ENCODE peak calls at places on chromosomes 11 and 22, in ten cellular contexts. One of them, this sample, is unnamed.

GRCh38 chr22:38716827-38717226 is 11.1 kb downstream of the GTPBP1 start:
- DNase-seq in HTR-8/SVneo: no peak
- DNase-seq in T47D: no peak
- DNase-seq in NCI-H1092 treated with DMSO at 0.1 percent for 48 hours: no peak
- DNase-seq in KBM-7: no peak
- DNase-seq in lower leg skin: no peak
- DNase-seq in activated CD4-positive, alpha-beta T cell treated with anti-CD3 and anti-CD28 coated beads for 1 hour: no peak
- DNase-seq in hypothalamus: no peak
- DNase-seq in mucosa of gallbladder: no peak
- DNase-seq in activated effector memory CD4-positive, alpha-beta T cell treated with anti-CD3 and anti-CD28 coated beads, Interleukin-2, amount 50 U/mL, for 16 hours: peak
- DNase-seq in this sample: no peak

GRCh38 chr22:19687561-19688300 is 26.6 kb upstream of the SEPTIN5 start:
- DNase-seq in mucosa of gallbladder: no peak
- DNase-seq in KBM-7: no peak
- DNase-seq in NCI-H1092 treated with DMSO at 0.1 percent for 48 hours: no peak
- DNase-seq in activated effector memory CD4-positive, alpha-beta T cell treated with anti-CD3 and anti-CD28 coated beads, Interleukin-2, amount 50 U/mL, for 16 hours: peak
- DNase-seq in T47D: peak
- DNase-seq in activated CD4-positive, alpha-beta T cell treated with anti-CD3 and anti-CD28 coated beads for 1 hour: no peak
- DNase-seq in HTR-8/SVneo: no peak
- DNase-seq in hypothalamus: no peak
- DNase-seq in lower leg skin: no peak
- DNase-seq in this sample: peak

GRCh38 chr11:58561394-58562102 is 14.1 kb downstream of the LPXN start:
- DNase-seq in lower leg skin: no peak
- DNase-seq in activated CD4-positive, alpha-beta T cell treated with anti-CD3 and anti-CD28 coated beads for 1 hour: no peak
- DNase-seq in mucosa of gallbladder: no peak
- DNase-seq in HTR-8/SVneo: no peak
- DNase-seq in hypothalamus: no peak
- DNase-seq in NCI-H1092 treated with DMSO at 0.1 percent for 48 hours: no peak
- DNase-seq in T47D: no peak
- DNase-seq in activated effector memory CD4-positive, alpha-beta T cell treated with anti-CD3 and anti-CD28 coated beads, Interleukin-2, amount 50 U/mL, for 16 hours: no peak
- DNase-seq in KBM-7: no peak
- DNase-seq in this sample: peak

GRCh38 chr22:24550028-24550901 is 4.7 kb downstream of the GUCD1 start:
- DNase-seq in hypothalamus: no peak
- DNase-seq in NCI-H1092 treated with DMSO at 0.1 percent for 48 hours: no peak
- DNase-seq in T47D: no peak
- DNase-seq in activated effector memory CD4-positive, alpha-beta T cell treated with anti-CD3 and anti-CD28 coated beads, Interleukin-2, amount 50 U/mL, for 16 hours: no peak
- DNase-seq in KBM-7: peak
- DNase-seq in activated CD4-positive, alpha-beta T cell treated with anti-CD3 and anti-CD28 coated beads for 1 hour: no peak
- DNase-seq in HTR-8/SVneo: no peak
- DNase-seq in mucosa of gallbladder: peak
- DNase-seq in lower leg skin: no peak
- DNase-seq in this sample: peak

GRCh38 chr22:38923463-38924196 is 33.8 kb upstream of the APOBEC3A start:
- DNase-seq in T47D: peak
- DNase-seq in KBM-7: peak
- DNase-seq in activated CD4-positive, alpha-beta T cell treated with anti-CD3 and anti-CD28 coated beads for 1 hour: no peak
- DNase-seq in hypothalamus: peak
- DNase-seq in lower leg skin: peak
- DNase-seq in HTR-8/SVneo: peak
- DNase-seq in NCI-H1092 treated with DMSO at 0.1 percent for 48 hours: no peak
- DNase-seq in mucosa of gallbladder: peak
- DNase-seq in activated effector memory CD4-positive, alpha-beta T cell treated with anti-CD3 and anti-CD28 coated beads, Interleukin-2, amount 50 U/mL, for 16 hours: no peak
- DNase-seq in this sample: peak

GRCh38 chr11:68542617-68543016 is 82.1 kb downstream of the PPP6R3 start:
- DNase-seq in NCI-H1092 treated with DMSO at 0.1 percent for 48 hours: no peak
- DNase-seq in mucosa of gallbladder: no peak
- DNase-seq in lower leg skin: no peak
- DNase-seq in hypothalamus: no peak
- DNase-seq in activated effector memory CD4-positive, alpha-beta T cell treated with anti-CD3 and anti-CD28 coated beads, Interleukin-2, amount 50 U/mL, for 16 hours: no peak
- DNase-seq in T47D: no peak
- DNase-seq in KBM-7: no peak
- DNase-seq in HTR-8/SVneo: peak
- DNase-seq in activated CD4-positive, alpha-beta T cell treated with anti-CD3 and anti-CD28 coated beads for 1 hour: no peak
- DNase-seq in this sample: no peak

GRCh38 chr11:134785660-134786284 is 373.7 kb upstream of the B3GAT1 start:
- DNase-seq in activated CD4-positive, alpha-beta T cell treated with anti-CD3 and anti-CD28 coated beads for 1 hour: no peak
- DNase-seq in activated effector memory CD4-positive, alpha-beta T cell treated with anti-CD3 and anti-CD28 coated beads, Interleukin-2, amount 50 U/mL, for 16 hours: no peak
- DNase-seq in KBM-7: no peak
- DNase-seq in hypothalamus: no peak
- DNase-seq in NCI-H1092 treated with DMSO at 0.1 percent for 48 hours: no peak
- DNase-seq in T47D: no peak
- DNase-seq in mucosa of gallbladder: no peak
- DNase-seq in lower leg skin: no peak
- DNase-seq in HTR-8/SVneo: no peak
- DNase-seq in this sample: no peak

GRCh38 chr11:36684840-36685800 is 87.1 kb upstream of the RAG2 start:
- DNase-seq in KBM-7: no peak
- DNase-seq in HTR-8/SVneo: no peak
- DNase-seq in lower leg skin: no peak
- DNase-seq in activated CD4-positive, alpha-beta T cell treated with anti-CD3 and anti-CD28 coated beads for 1 hour: no peak
- DNase-seq in mucosa of gallbladder: no peak
- DNase-seq in NCI-H1092 treated with DMSO at 0.1 percent for 48 hours: no peak
- DNase-seq in activated effector memory CD4-positive, alpha-beta T cell treated with anti-CD3 and anti-CD28 coated beads, Interleukin-2, amount 50 U/mL, for 16 hours: peak
- DNase-seq in T47D: no peak
- DNase-seq in hypothalamus: no peak
- DNase-seq in this sample: no peak

GRCh38 chr22:41501209-41501608 is 32.3 kb downstream of the ACO2 start:
- DNase-seq in NCI-H1092 treated with DMSO at 0.1 percent for 48 hours: no peak
- DNase-seq in hypothalamus: no peak
- DNase-seq in lower leg skin: no peak
- DNase-seq in KBM-7: peak
- DNase-seq in activated CD4-positive, alpha-beta T cell treated with anti-CD3 and anti-CD28 coated beads for 1 hour: no peak
- DNase-seq in T47D: peak
- DNase-seq in mucosa of gallbladder: no peak
- DNase-seq in HTR-8/SVneo: no peak
- DNase-seq in activated effector memory CD4-positive, alpha-beta T cell treated with anti-CD3 and anti-CD28 coated beads, Interleukin-2, amount 50 U/mL, for 16 hours: no peak
- DNase-seq in this sample: peak

GRCh38 chr11:100682247-100682969 is 4.7 kb upstream of the ARHGAP42 start:
- DNase-seq in HTR-8/SVneo: peak
- DNase-seq in NCI-H1092 treated with DMSO at 0.1 percent for 48 hours: peak
- DNase-seq in T47D: peak
- DNase-seq in KBM-7: peak
- DNase-seq in lower leg skin: no peak
- DNase-seq in mucosa of gallbladder: no peak
- DNase-seq in activated effector memory CD4-positive, alpha-beta T cell treated with anti-CD3 and anti-CD28 coated beads, Interleukin-2, amount 50 U/mL, for 16 hours: no peak
- DNase-seq in hypothalamus: no peak
- DNase-seq in activated CD4-positive, alpha-beta T cell treated with anti-CD3 and anti-CD28 coated beads for 1 hour: no peak
- DNase-seq in this sample: peak

GRCh38 chr11:103901656-103902055 is 134.8 kb upstream of the DDI1 start:
- DNase-seq in NCI-H1092 treated with DMSO at 0.1 percent for 48 hours: no peak
- DNase-seq in lower leg skin: no peak
- DNase-seq in KBM-7: no peak
- DNase-seq in T47D: no peak
- DNase-seq in mucosa of gallbladder: no peak
- DNase-seq in activated CD4-positive, alpha-beta T cell treated with anti-CD3 and anti-CD28 coated beads for 1 hour: no peak
- DNase-seq in HTR-8/SVneo: no peak
- DNase-seq in hypothalamus: no peak
- DNase-seq in activated effector memory CD4-positive, alpha-beta T cell treated with anti-CD3 and anti-CD28 coated beads, Interleukin-2, amount 50 U/mL, for 16 hours: no peak
- DNase-seq in this sample: no peak

GRCh38 chr11:45569776-45570175 is 95.6 kb downstream of the CHST1 start:
- DNase-seq in lower leg skin: no peak
- DNase-seq in KBM-7: no peak
- DNase-seq in activated effector memory CD4-positive, alpha-beta T cell treated with anti-CD3 and anti-CD28 coated beads, Interleukin-2, amount 50 U/mL, for 16 hours: no peak
- DNase-seq in mucosa of gallbladder: no peak
- DNase-seq in HTR-8/SVneo: no peak
- DNase-seq in NCI-H1092 treated with DMSO at 0.1 percent for 48 hours: no peak
- DNase-seq in activated CD4-positive, alpha-beta T cell treated with anti-CD3 and anti-CD28 coated beads for 1 hour: no peak
- DNase-seq in T47D: no peak
- DNase-seq in hypothalamus: no peak
- DNase-seq in this sample: no peak

GRCh38 chr22:32583921-32584335 is 109.3 kb downstream of the FBXO7 start:
- DNase-seq in lower leg skin: no peak
- DNase-seq in KBM-7: no peak
- DNase-seq in NCI-H1092 treated with DMSO at 0.1 percent for 48 hours: no peak
- DNase-seq in HTR-8/SVneo: no peak
- DNase-seq in activated effector memory CD4-positive, alpha-beta T cell treated with anti-CD3 and anti-CD28 coated beads, Interleukin-2, amount 50 U/mL, for 16 hours: no peak
- DNase-seq in mucosa of gallbladder: peak
- DNase-seq in hypothalamus: no peak
- DNase-seq in activated CD4-positive, alpha-beta T cell treated with anti-CD3 and anti-CD28 coated beads for 1 hour: no peak
- DNase-seq in T47D: peak
- DNase-seq in this sample: peak

GRCh38 chr11:66818231-66818955 is 24.8 kb upstream of the RCE1 start:
- DNase-seq in KBM-7: no peak
- DNase-seq in T47D: no peak
- DNase-seq in activated effector memory CD4-positive, alpha-beta T cell treated with anti-CD3 and anti-CD28 coated beads, Interleukin-2, amount 50 U/mL, for 16 hours: no peak
- DNase-seq in mucosa of gallbladder: no peak
- DNase-seq in lower leg skin: no peak
- DNase-seq in activated CD4-positive, alpha-beta T cell treated with anti-CD3 and anti-CD28 coated beads for 1 hour: no peak
- DNase-seq in hypothalamus: no peak
- DNase-seq in NCI-H1092 treated with DMSO at 0.1 percent for 48 hours: no peak
- DNase-seq in HTR-8/SVneo: no peak
- DNase-seq in this sample: no peak

GRCh38 chr22:29334148-29334547 is 18.7 kb upstream of the RASL10A start:
- DNase-seq in lower leg skin: no peak
- DNase-seq in HTR-8/SVneo: no peak
- DNase-seq in activated effector memory CD4-positive, alpha-beta T cell treated with anti-CD3 and anti-CD28 coated beads, Interleukin-2, amount 50 U/mL, for 16 hours: no peak
- DNase-seq in mucosa of gallbladder: no peak
- DNase-seq in KBM-7: no peak
- DNase-seq in T47D: no peak
- DNase-seq in NCI-H1092 treated with DMSO at 0.1 percent for 48 hours: no peak
- DNase-seq in hypothalamus: no peak
- DNase-seq in activated CD4-positive, alpha-beta T cell treated with anti-CD3 and anti-CD28 coated beads for 1 hour: no peak
- DNase-seq in this sample: no peak

GRCh38 chr22:46107089-46107664 is 43.1 kb upstream of the PPARA start:
- DNase-seq in activated CD4-positive, alpha-beta T cell treated with anti-CD3 and anti-CD28 coated beads for 1 hour: no peak
- DNase-seq in activated effector memory CD4-positive, alpha-beta T cell treated with anti-CD3 and anti-CD28 coated beads, Interleukin-2, amount 50 U/mL, for 16 hours: no peak
- DNase-seq in hypothalamus: peak
- DNase-seq in lower leg skin: no peak
- DNase-seq in KBM-7: no peak
- DNase-seq in mucosa of gallbladder: no peak
- DNase-seq in HTR-8/SVneo: no peak
- DNase-seq in T47D: no peak
- DNase-seq in NCI-H1092 treated with DMSO at 0.1 percent for 48 hours: no peak
- DNase-seq in this sample: peak

GRCh38 chr11:117876049-117876340 is 463 bp downstream of the FXYD6 start:
- DNase-seq in T47D: no peak
- DNase-seq in KBM-7: no peak
- DNase-seq in HTR-8/SVneo: no peak
- DNase-seq in lower leg skin: no peak
- DNase-seq in activated CD4-positive, alpha-beta T cell treated with anti-CD3 and anti-CD28 coated beads for 1 hour: no peak
- DNase-seq in mucosa of gallbladder: no peak
- DNase-seq in hypothalamus: no peak
- DNase-seq in NCI-H1092 treated with DMSO at 0.1 percent for 48 hours: peak
- DNase-seq in activated effector memory CD4-positive, alpha-beta T cell treated with anti-CD3 and anti-CD28 coated beads, Interleukin-2, amount 50 U/mL, for 16 hours: peak
- DNase-seq in this sample: no peak

GRCh38 chr22:47602732-47603131 is 840.3 kb downstream of the TBC1D22A start:
- DNase-seq in activated CD4-positive, alpha-beta T cell treated with anti-CD3 and anti-CD28 coated beads for 1 hour: no peak
- DNase-seq in lower leg skin: no peak
- DNase-seq in HTR-8/SVneo: no peak
- DNase-seq in NCI-H1092 treated with DMSO at 0.1 percent for 48 hours: no peak
- DNase-seq in KBM-7: no peak
- DNase-seq in hypothalamus: no peak
- DNase-seq in mucosa of gallbladder: no peak
- DNase-seq in activated effector memory CD4-positive, alpha-beta T cell treated with anti-CD3 and anti-CD28 coated beads, Interleukin-2, amount 50 U/mL, for 16 hours: no peak
- DNase-seq in T47D: no peak
- DNase-seq in this sample: no peak

GRCh38 chr11:19467904-19468303 is 227.2 kb upstream of the E2F8 start:
- DNase-seq in NCI-H1092 treated with DMSO at 0.1 percent for 48 hours: no peak
- DNase-seq in KBM-7: no peak
- DNase-seq in activated effector memory CD4-positive, alpha-beta T cell treated with anti-CD3 and anti-CD28 coated beads, Interleukin-2, amount 50 U/mL, for 16 hours: no peak
- DNase-seq in lower leg skin: no peak
- DNase-seq in T47D: no peak
- DNase-seq in HTR-8/SVneo: no peak
- DNase-seq in mucosa of gallbladder: no peak
- DNase-seq in activated CD4-positive, alpha-beta T cell treated with anti-CD3 and anti-CD28 coated beads for 1 hour: no peak
- DNase-seq in hypothalamus: no peak
- DNase-seq in this sample: no peak

GRCh38 chr22:37672920-37673453 is 2.4 kb upstream of the LGALS1 start:
- DNase-seq in mucosa of gallbladder: no peak
- DNase-seq in hypothalamus: no peak
- DNase-seq in activated CD4-positive, alpha-beta T cell treated with anti-CD3 and anti-CD28 coated beads for 1 hour: no peak
- DNase-seq in activated effector memory CD4-positive, alpha-beta T cell treated with anti-CD3 and anti-CD28 coated beads, Interleukin-2, amount 50 U/mL, for 16 hours: peak
- DNase-seq in KBM-7: no peak
- DNase-seq in T47D: no peak
- DNase-seq in HTR-8/SVneo: no peak
- DNase-seq in lower leg skin: no peak
- DNase-seq in NCI-H1092 treated with DMSO at 0.1 percent for 48 hours: no peak
- DNase-seq in this sample: no peak

GRCh38 chr22:48937032-48937639 is 890.5 kb downstream of the BRD1 start:
- DNase-seq in activated effector memory CD4-positive, alpha-beta T cell treated with anti-CD3 and anti-CD28 coated beads, Interleukin-2, amount 50 U/mL, for 16 hours: peak
- DNase-seq in KBM-7: no peak
- DNase-seq in activated CD4-positive, alpha-beta T cell treated with anti-CD3 and anti-CD28 coated beads for 1 hour: no peak
- DNase-seq in HTR-8/SVneo: no peak
- DNase-seq in lower leg skin: peak
- DNase-seq in hypothalamus: no peak
- DNase-seq in mucosa of gallbladder: no peak
- DNase-seq in T47D: no peak
- DNase-seq in NCI-H1092 treated with DMSO at 0.1 percent for 48 hours: no peak
- DNase-seq in this sample: no peak

GRCh38 chr11:133841279-133842043 is 3.9 kb downstream of the SPATA19 start:
- DNase-seq in T47D: no peak
- DNase-seq in KBM-7: no peak
- DNase-seq in lower leg skin: peak
- DNase-seq in NCI-H1092 treated with DMSO at 0.1 percent for 48 hours: no peak
- DNase-seq in HTR-8/SVneo: no peak
- DNase-seq in hypothalamus: no peak
- DNase-seq in activated CD4-positive, alpha-beta T cell treated with anti-CD3 and anti-CD28 coated beads for 1 hour: no peak
- DNase-seq in activated effector memory CD4-positive, alpha-beta T cell treated with anti-CD3 and anti-CD28 coated beads, Interleukin-2, amount 50 U/mL, for 16 hours: peak
- DNase-seq in mucosa of gallbladder: no peak
- DNase-seq in this sample: no peak

GRCh38 chr11:87428266-87428665 is 390.5 kb downstream of the TMEM135 start:
- DNase-seq in HTR-8/SVneo: no peak
- DNase-seq in NCI-H1092 treated with DMSO at 0.1 percent for 48 hours: no peak
- DNase-seq in mucosa of gallbladder: no peak
- DNase-seq in activated CD4-positive, alpha-beta T cell treated with anti-CD3 and anti-CD28 coated beads for 1 hour: no peak
- DNase-seq in lower leg skin: no peak
- DNase-seq in T47D: no peak
- DNase-seq in activated effector memory CD4-positive, alpha-beta T cell treated with anti-CD3 and anti-CD28 coated beads, Interleukin-2, amount 50 U/mL, for 16 hours: no peak
- DNase-seq in hypothalamus: no peak
- DNase-seq in KBM-7: no peak
- DNase-seq in this sample: no peak

GRCh38 chr11:76153609-76153949 is 52.7 kb downstream of the WNT11 start:
- DNase-seq in hypothalamus: no peak
- DNase-seq in activated CD4-positive, alpha-beta T cell treated with anti-CD3 and anti-CD28 coated beads for 1 hour: no peak
- DNase-seq in NCI-H1092 treated with DMSO at 0.1 percent for 48 hours: no peak
- DNase-seq in HTR-8/SVneo: no peak
- DNase-seq in lower leg skin: peak
- DNase-seq in activated effector memory CD4-positive, alpha-beta T cell treated with anti-CD3 and anti-CD28 coated beads, Interleukin-2, amount 50 U/mL, for 16 hours: no peak
- DNase-seq in mucosa of gallbladder: no peak
- DNase-seq in KBM-7: no peak
- DNase-seq in T47D: peak
- DNase-seq in this sample: no peak

GRCh38 chr11:73001615-73002014 is 140.5 kb downstream of the FCHSD2 start:
- DNase-seq in mucosa of gallbladder: peak
- DNase-seq in activated CD4-positive, alpha-beta T cell treated with anti-CD3 and anti-CD28 coated beads for 1 hour: no peak
- DNase-seq in lower leg skin: no peak
- DNase-seq in HTR-8/SVneo: no peak
- DNase-seq in T47D: no peak
- DNase-seq in NCI-H1092 treated with DMSO at 0.1 percent for 48 hours: peak
- DNase-seq in KBM-7: no peak
- DNase-seq in activated effector memory CD4-positive, alpha-beta T cell treated with anti-CD3 and anti-CD28 coated beads, Interleukin-2, amount 50 U/mL, for 16 hours: no peak
- DNase-seq in hypothalamus: no peak
- DNase-seq in this sample: peak

GRCh38 chr11:111561306-111561705 is 20.8 kb downstream of the LAYN start:
- DNase-seq in mucosa of gallbladder: no peak
- DNase-seq in activated CD4-positive, alpha-beta T cell treated with anti-CD3 and anti-CD28 coated beads for 1 hour: no peak
- DNase-seq in activated effector memory CD4-positive, alpha-beta T cell treated with anti-CD3 and anti-CD28 coated beads, Interleukin-2, amount 50 U/mL, for 16 hours: no peak
- DNase-seq in KBM-7: no peak
- DNase-seq in lower leg skin: no peak
- DNase-seq in HTR-8/SVneo: no peak
- DNase-seq in NCI-H1092 treated with DMSO at 0.1 percent for 48 hours: no peak
- DNase-seq in hypothalamus: no peak
- DNase-seq in T47D: no peak
- DNase-seq in this sample: no peak

GRCh38 chr11:69204246-69205124 is 48.8 kb downstream of the SMIM38 start:
- DNase-seq in activated CD4-positive, alpha-beta T cell treated with anti-CD3 and anti-CD28 coated beads for 1 hour: no peak
- DNase-seq in T47D: no peak
- DNase-seq in lower leg skin: peak
- DNase-seq in activated effector memory CD4-positive, alpha-beta T cell treated with anti-CD3 and anti-CD28 coated beads, Interleukin-2, amount 50 U/mL, for 16 hours: peak
- DNase-seq in mucosa of gallbladder: no peak
- DNase-seq in NCI-H1092 treated with DMSO at 0.1 percent for 48 hours: no peak
- DNase-seq in hypothalamus: no peak
- DNase-seq in HTR-8/SVneo: no peak
- DNase-seq in KBM-7: no peak
- DNase-seq in this sample: no peak